ENCODE peak calls at places on chromosomes 11 and 22, in eight cellular contexts. A, Q, H, S, Y, I, O and J are unnamed samples.

GRCh38 chr22:39234157-39234793 is 10.5 kb downstream of the PDGFB start:
- DNase-seq in A (peak), Q (no peak), H (no peak), S (no peak), Y (no peak), I (no peak), O (peak), J (no peak)

GRCh38 chr11:40338739-40339138 is 1120.7 kb downstream of the LRRC4C start:
- DNase-seq in A (no peak), Q (no peak), H (peak), S (no peak), Y (no peak), I (no peak), O (no peak), J (peak)

GRCh38 chr11:21814169-21814568 is 378.7 kb upstream of the ANO5 start:
- DNase-seq in A (no peak), Q (no peak), H (no peak), S (no peak), Y (no peak), I (no peak), O (no peak), J (no peak)

GRCh38 chr22:46196268-46196667 is 45.9 kb downstream of the PPARA start:
- DNase-seq in A (no peak), Q (no peak), H (no peak), S (peak), Y (no peak), I (no peak), O (peak), J (no peak)

GRCh38 chr22:39090426-39091064 is 6.5 kb upstream of the APOBEC3H start:
- DNase-seq in A (peak), Q (peak), H (no peak), S (no peak), Y (no peak), I (no peak), O (peak), J (peak)

GRCh38 chr22:50342651-50343540 is at the start of gene PPP6R2:
- DNase-seq in A (peak), Q (peak), H (peak), S (peak), Y (peak), I (peak), O (peak), J (peak)

GRCh38 chr11:85718991-85719807 is 33.2 kb upstream of the CCDC89 start:
- DNase-seq in A (no peak), Q (peak), H (peak), S (no peak), Y (peak), I (no peak), O (peak), J (peak)

GRCh38 chr22:28768701-28769393 is 3.6 kb upstream of the CCDC117 start:
- DNase-seq in A (no peak), Q (no peak), H (no peak), S (no peak), Y (no peak), I (no peak), O (no peak), J (no peak)

GRCh38 chr22:46084943-46085830 is 65.1 kb upstream of the PPARA start:
- DNase-seq in A (peak), Q (no peak), H (no peak), S (peak), Y (peak), I (no peak), O (peak), J (no peak)

GRCh38 chr22:45671783-45672563 is at the start of gene ATXN10:
- DNase-seq in A (peak), Q (peak), H (peak), S (peak), Y (peak), I (peak), O (peak), J (peak)

GRCh38 chr11:14411818-14412217 is 52.8 kb upstream of the RRAS2 start:
- DNase-seq in A (no peak), Q (peak), H (peak), S (peak), Y (peak), I (no peak), O (peak), J (peak)

GRCh38 chr11:131579932-131580387 is 209.5 kb downstream of the NTM start:
- DNase-seq in A (no peak), Q (no peak), H (peak), S (peak), Y (no peak), I (peak), O (no peak), J (peak)

GRCh38 chr11:118001494-118001971 is 15.3 kb downstream of the IL10RA start:
- DNase-seq in A (no peak), Q (no peak), H (no peak), S (no peak), Y (no peak), I (no peak), O (no peak), J (no peak)

GRCh38 chr22:31337178-31337577 is 9.0 kb downstream of the PATZ1 start:
- DNase-seq in A (no peak), Q (peak), H (no peak), S (peak), Y (no peak), I (no peak), O (no peak), J (peak)

GRCh38 chr11:117606211-117606610 is 190.8 kb downstream of the DSCAML1 start:
- DNase-seq in A (no peak), Q (no peak), H (no peak), S (no peak), Y (no peak), I (no peak), O (no peak), J (no peak)

GRCh38 chr11:116703421-116703820 is 69.4 kb downstream of the BUD13 start:
- DNase-seq in A (peak), Q (no peak), H (peak), S (no peak), Y (no peak), I (peak), O (no peak), J (no peak)

GRCh38 chr11:116553482-116553881 is 219.3 kb downstream of the BUD13 start:
- DNase-seq in A (no peak), Q (no peak), H (no peak), S (no peak), Y (no peak), I (no peak), O (no peak), J (no peak)

GRCh38 chr11:19673924-19674390 is 38.7 kb upstream of the NAV2 start:
- DNase-seq in A (peak), Q (no peak), H (peak), S (no peak), Y (peak), I (peak), O (peak), J (no peak)

GRCh38 chr11:65468874-65469333 is 29.9 kb upstream of the MALAT1 start:
- DNase-seq in A (peak), Q (peak), H (no peak), S (peak), Y (no peak), I (peak), O (peak), J (peak)

GRCh38 chr11:79939111-79939510 is 498.3 kb upstream of the TENM4 start:
- DNase-seq in A (no peak), Q (no peak), H (peak), S (no peak), Y (no peak), I (no peak), O (no peak), J (no peak)

GRCh38 chr22:26587991-26588613 is 1.8 kb downstream of the TPST2 start:
- DNase-seq in A (no peak), Q (no peak), H (no peak), S (no peak), Y (no peak), I (no peak), O (no peak), J (no peak)

GRCh38 chr22:46072030-46072881 is 78.1 kb upstream of the PPARA start:
- DNase-seq in A (peak), Q (peak), H (no peak), S (peak), Y (peak), I (no peak), O (peak), J (no peak)

GRCh38 chr11:15826826-15827225 is 529.5 kb downstream of the SOX6 start:
- DNase-seq in A (no peak), Q (peak), H (peak), S (peak), Y (no peak), I (peak), O (no peak), J (peak)

GRCh38 chr22:28949788-28950187 is 66.4 kb downstream of the ZNRF3 start:
- DNase-seq in A (no peak), Q (peak), H (peak), S (no peak), Y (no peak), I (no peak), O (no peak), J (no peak)

GRCh38 chr22:46043339-46043738 is 66.4 kb upstream of the WNT7B start:
- DNase-seq in A (peak), Q (no peak), H (no peak), S (no peak), Y (peak), I (no peak), O (peak), J (no peak)

DNA sequence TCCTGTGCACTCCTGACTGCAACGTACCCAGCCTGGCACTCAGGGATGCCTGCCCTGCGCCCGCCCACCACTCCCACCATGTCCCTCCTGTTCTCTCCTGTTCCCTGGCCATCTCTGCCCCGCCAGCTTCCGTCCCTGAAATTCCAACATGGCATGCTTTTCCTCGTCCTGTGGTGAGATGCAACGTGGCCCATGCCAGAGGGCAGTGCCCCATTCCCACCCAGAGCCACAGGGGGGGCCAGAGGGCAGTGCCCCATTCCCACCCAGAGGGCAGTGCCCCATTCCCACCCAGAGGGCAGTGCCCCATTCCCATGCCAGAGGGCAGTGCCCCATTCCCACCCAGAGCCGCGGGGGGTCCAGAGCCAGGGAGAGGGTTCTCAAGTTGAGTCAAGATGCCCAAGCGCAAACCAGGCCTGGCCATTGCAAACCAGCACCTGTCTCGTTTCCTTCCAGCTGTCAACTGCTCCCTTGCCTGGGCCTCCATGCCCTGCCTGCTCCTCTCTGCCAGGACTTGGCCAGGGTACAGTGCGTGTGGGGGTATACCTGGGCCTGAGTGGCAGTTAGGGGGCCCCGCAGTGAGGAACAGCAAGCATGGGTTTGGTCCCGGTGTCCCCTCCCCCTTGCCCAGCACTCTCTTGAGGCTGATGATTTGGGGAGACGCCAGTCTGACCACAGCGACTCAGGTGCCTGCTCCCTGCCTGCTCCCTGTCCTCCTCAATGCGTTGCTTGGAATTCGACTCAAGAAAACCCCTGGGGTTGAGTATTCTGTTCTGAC is 14.6 kb downstream of the B3GAT1 start:
- DNase-seq in A (no peak), Q (no peak), H (no peak), S (no peak), Y (no peak), I (no peak), O (no peak), J (no peak)
- H3K27ac ChIP-seq in A (no peak), Q (no peak), H (no peak), S (no peak), Y (no peak), I (no peak), O (no peak), J (no peak)

DNA sequence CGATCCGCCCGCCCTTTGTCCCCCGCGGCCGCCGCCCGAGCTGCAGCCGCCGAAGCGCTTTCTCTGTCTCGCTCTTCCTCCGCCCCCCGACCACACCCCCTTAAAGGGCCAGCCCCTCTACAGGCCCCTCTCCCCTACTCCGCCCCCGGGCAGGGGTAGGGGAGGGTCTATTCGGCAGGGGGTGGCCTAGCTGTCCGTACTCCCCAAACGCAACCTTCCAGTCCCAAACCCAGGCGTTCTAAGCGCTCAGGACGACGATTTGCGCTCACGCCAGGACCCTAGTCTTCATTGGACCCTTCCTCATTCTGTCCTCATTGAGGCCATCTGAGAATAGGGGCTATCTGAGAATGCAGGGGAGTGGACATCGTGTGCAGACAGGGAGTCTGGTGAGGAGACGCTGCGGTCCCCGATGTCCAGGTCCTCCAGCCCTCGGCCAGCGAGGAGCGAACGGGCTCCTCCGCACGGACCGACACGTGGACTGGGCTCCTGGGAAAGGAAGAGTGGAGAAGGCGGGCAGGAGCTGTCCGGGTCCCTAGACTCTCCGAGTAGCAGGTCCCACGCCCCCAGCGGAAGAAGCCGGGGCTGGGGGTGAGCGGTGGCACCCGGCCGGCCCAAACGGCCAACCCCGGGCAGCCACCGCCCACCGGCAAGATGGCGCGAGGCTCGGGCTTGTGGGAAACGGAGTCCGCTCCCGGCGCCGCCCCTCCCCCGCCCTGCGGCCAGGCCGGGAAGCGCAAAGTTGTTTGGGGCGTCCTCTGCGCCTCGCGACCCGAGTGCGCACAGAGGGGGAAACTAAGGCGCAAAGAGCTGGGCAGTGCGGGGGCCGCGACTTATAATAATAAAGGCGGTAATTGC is at the start of gene PPP1R14B:
- DNase-seq in A (peak), Q (peak), H (peak), S (peak), Y (peak), I (peak), O (peak), J (peak)
- TF ChIP-seq CTCF in A (peak), Q (peak), H (no peak), S (peak), Y (peak), I (no peak), O (no peak), J (no peak)

GRCh38 chr22:33811686-33812085 is 108.6 kb downstream of the LARGE1 start:
- DNase-seq in A (no peak), Q (no peak), H (peak), S (peak), Y (peak), I (peak), O (no peak), J (no peak)

GRCh38 chr22:33807465-33807864 is 112.8 kb downstream of the LARGE1 start:
- DNase-seq in A (no peak), Q (no peak), H (peak), S (no peak), Y (no peak), I (no peak), O (no peak), J (no peak)

GRCh38 chr22:33806191-33806590 is 114.1 kb downstream of the LARGE1 start:
- DNase-seq in A (no peak), Q (no peak), H (peak), S (no peak), Y (no peak), I (no peak), O (no peak), J (no peak)

GRCh38 chr22:33812578-33812977 is 107.7 kb downstream of the LARGE1 start:
- DNase-seq in A (no peak), Q (no peak), H (no peak), S (no peak), Y (no peak), I (no peak), O (no peak), J (no peak)

GRCh38 chr22:33811208-33811607 is 109.1 kb downstream of the LARGE1 start:
- DNase-seq in A (no peak), Q (no peak), H (no peak), S (no peak), Y (no peak), I (peak), O (no peak), J (no peak)
- H3K27ac ChIP-seq in A (no peak), Q (no peak), H (peak), S (peak), Y (peak), I (no peak), O (peak), J (no peak)

GRCh38 chr11:46346886-46347636 is at the start of gene DGKZ:
- DNase-seq in A (peak), Q (peak), H (peak), S (peak), Y (peak), I (peak), O (peak), J (peak)
- TF ChIP-seq CTCF in A (peak), Q (peak), H (peak), S (peak), Y (peak), I (peak), O (peak), J (peak)

GRCh38 chr11:27372159-27372558 is 9.1 kb upstream of the CCDC34 start:
- DNase-seq in A (no peak), Q (no peak), H (no peak), S (no peak), Y (no peak), I (no peak), O (no peak), J (no peak)

GRCh38 chr11:27373856-27374602 is 11.0 kb upstream of the CCDC34 start:
- DNase-seq in A (no peak), Q (no peak), H (no peak), S (no peak), Y (no peak), I (no peak), O (no peak), J (no peak)

GRCh38 chr11:27373392-27373791 is 10.4 kb upstream of the CCDC34 start:
- DNase-seq in A (no peak), Q (no peak), H (no peak), S (no peak), Y (no peak), I (no peak), O (no peak), J (no peak)

GRCh38 chr11:27370374-27370773 is 7.4 kb upstream of the CCDC34 start:
- DNase-seq in A (no peak), Q (no peak), H (peak), S (no peak), Y (no peak), I (no peak), O (no peak), J (no peak)

GRCh38 chr11:27371490-27371889 is 8.5 kb upstream of the CCDC34 start:
- DNase-seq in A (no peak), Q (no peak), H (no peak), S (no peak), Y (no peak), I (no peak), O (no peak), J (no peak)
- H3K27ac ChIP-seq in A (no peak), Q (no peak), H (no peak), S (no peak), Y (no peak), I (peak), O (no peak), J (no peak)